ENCODE peak calls at places on chromosomes 5 and 9, in nine cellular contexts. One of them, this sample, is unnamed. For H3K4me1, the result is how much of the 10 kb centered on the place peaks cover.

GRCh38 chr5:138354926-138355378 is 2.5 kb downstream of the KDM3B start:
- DNase-seq in esophagus squamous epithelium: no peak
- DNase-seq in lung: no peak
- DNase-seq in sigmoid colon: no peak
- DNase-seq in neuronal stem cell: peak
- DNase-seq in Peyer's patch: peak
- DNase-seq in RWPE2: no peak
- DNase-seq in ovary: no peak
- DNase-seq in neural progenitor cell: peak
- DNase-seq in this sample: peak

GRCh38 chr9:120710110-120710981 is 3.9 kb downstream of the MEGF9 start:
- DNase-seq in Peyer's patch: peak
- DNase-seq in ovary: no peak
- DNase-seq in neural progenitor cell: peak
- DNase-seq in lung: no peak
- DNase-seq in neuronal stem cell: no peak
- DNase-seq in sigmoid colon: no peak
- DNase-seq in esophagus squamous epithelium: no peak
- DNase-seq in RWPE2: no peak
- DNase-seq in this sample: peak

GRCh38 chr5:102718819-102719218 is 36.3 kb upstream of the PAM start:
- DNase-seq in RWPE2: no peak
- DNase-seq in esophagus squamous epithelium: no peak
- DNase-seq in sigmoid colon: no peak
- DNase-seq in Peyer's patch: no peak
- DNase-seq in neuronal stem cell: no peak
- DNase-seq in lung: no peak
- DNase-seq in neural progenitor cell: no peak
- DNase-seq in ovary: no peak
- DNase-seq in this sample: no peak

GRCh38 chr5:53418844-53419243 is 61.6 kb upstream of the FST start:
- DNase-seq in ovary: no peak
- DNase-seq in lung: no peak
- DNase-seq in RWPE2: no peak
- DNase-seq in esophagus squamous epithelium: no peak
- DNase-seq in sigmoid colon: no peak
- DNase-seq in Peyer's patch: no peak
- DNase-seq in neuronal stem cell: no peak
- DNase-seq in neural progenitor cell: no peak
- DNase-seq in this sample: peak

GRCh38 chr5:90293931-90294330 is 115.6 kb downstream of the CETN3 start:
- DNase-seq in lung: no peak
- DNase-seq in esophagus squamous epithelium: no peak
- DNase-seq in RWPE2: no peak
- DNase-seq in sigmoid colon: no peak
- DNase-seq in neuronal stem cell: no peak
- DNase-seq in ovary: no peak
- DNase-seq in neural progenitor cell: no peak
- DNase-seq in Peyer's patch: no peak
- DNase-seq in this sample: no peak

GRCh38 chr5:6195711-6196358 is 182.5 kb downstream of the MED10 start:
- DNase-seq in esophagus squamous epithelium: no peak
- DNase-seq in Peyer's patch: no peak
- DNase-seq in sigmoid colon: no peak
- DNase-seq in lung: no peak
- DNase-seq in neural progenitor cell: no peak
- DNase-seq in neuronal stem cell: no peak
- DNase-seq in ovary: no peak
- DNase-seq in RWPE2: no peak
- DNase-seq in this sample: no peak

GRCh38 chr9:130426883-130427282 is 17.9 kb upstream of the ASS1 start:
- DNase-seq in lung: no peak
- DNase-seq in RWPE2: peak
- DNase-seq in ovary: no peak
- DNase-seq in Peyer's patch: peak
- DNase-seq in neural progenitor cell: no peak
- DNase-seq in neuronal stem cell: no peak
- DNase-seq in esophagus squamous epithelium: no peak
- DNase-seq in sigmoid colon: no peak
- DNase-seq in this sample: peak

GRCh38 chr5:168234133-168234532 is 57.3 kb upstream of the WWC1 start:
- DNase-seq in neuronal stem cell: no peak
- DNase-seq in Peyer's patch: no peak
- DNase-seq in ovary: no peak
- DNase-seq in neural progenitor cell: no peak
- DNase-seq in esophagus squamous epithelium: no peak
- DNase-seq in lung: no peak
- DNase-seq in RWPE2: no peak
- DNase-seq in sigmoid colon: no peak
- DNase-seq in this sample: no peak

GRCh38 chr5:155260798-155261197 is 247.2 kb downstream of the KIF4B start:
- DNase-seq in neuronal stem cell: peak
- DNase-seq in lung: no peak
- DNase-seq in RWPE2: no peak
- DNase-seq in Peyer's patch: no peak
- DNase-seq in ovary: no peak
- DNase-seq in neural progenitor cell: peak
- DNase-seq in esophagus squamous epithelium: no peak
- DNase-seq in sigmoid colon: no peak
- DNase-seq in this sample: peak

GRCh38 chr5:33440482-33441240 is at the start of gene TARS1:
- DNase-seq in Peyer's patch: peak
- DNase-seq in neuronal stem cell: peak
- DNase-seq in RWPE2: peak
- DNase-seq in ovary: peak
- DNase-seq in lung: peak
- DNase-seq in sigmoid colon: peak
- DNase-seq in esophagus squamous epithelium: peak
- DNase-seq in neural progenitor cell: peak
- DNase-seq in this sample: peak

GRCh38 chr5:65871182-65871581 is 55.2 kb upstream of the ERBIN start:
- DNase-seq in Peyer's patch: no peak
- DNase-seq in esophagus squamous epithelium: no peak
- DNase-seq in neuronal stem cell: no peak
- DNase-seq in ovary: no peak
- DNase-seq in sigmoid colon: no peak
- DNase-seq in lung: no peak
- DNase-seq in RWPE2: no peak
- DNase-seq in neural progenitor cell: no peak
- DNase-seq in this sample: no peak

GRCh38 chr5:180093651-180094382 is 22.3 kb upstream of the RNF130 start:
- DNase-seq in sigmoid colon: no peak
- DNase-seq in esophagus squamous epithelium: no peak
- DNase-seq in neural progenitor cell: no peak
- DNase-seq in RWPE2: no peak
- DNase-seq in Peyer's patch: peak
- DNase-seq in lung: no peak
- DNase-seq in neuronal stem cell: no peak
- DNase-seq in ovary: no peak
- DNase-seq in this sample: no peak

GRCh38 chr5:52392321-52392720 is 395.4 kb upstream of the ITGA1 start:
- DNase-seq in sigmoid colon: no peak
- DNase-seq in neural progenitor cell: no peak
- DNase-seq in neuronal stem cell: no peak
- DNase-seq in esophagus squamous epithelium: no peak
- DNase-seq in RWPE2: no peak
- DNase-seq in Peyer's patch: no peak
- DNase-seq in lung: no peak
- DNase-seq in ovary: no peak
- DNase-seq in this sample: no peak

GRCh38 chr5:37492778-37493555 is 113.8 kb downstream of the WDR70 start:
- DNase-seq in neuronal stem cell: no peak
- DNase-seq in Peyer's patch: no peak
- DNase-seq in lung: no peak
- DNase-seq in neural progenitor cell: no peak
- DNase-seq in esophagus squamous epithelium: no peak
- DNase-seq in ovary: no peak
- DNase-seq in sigmoid colon: no peak
- DNase-seq in RWPE2: no peak
- DNase-seq in this sample: no peak

GRCh38 chr5:135468086-135468485 is 15.9 kb upstream of the TIFAB start:
- DNase-seq in lung: no peak
- DNase-seq in sigmoid colon: peak
- DNase-seq in esophagus squamous epithelium: no peak
- DNase-seq in neuronal stem cell: no peak
- DNase-seq in ovary: no peak
- DNase-seq in neural progenitor cell: no peak
- DNase-seq in Peyer's patch: no peak
- DNase-seq in RWPE2: peak
- DNase-seq in this sample: no peak

GRCh38 chr9:134306583-134307222 is 19.6 kb upstream of the RXRA start:
- DNase-seq in lung: no peak
- DNase-seq in Peyer's patch: no peak
- DNase-seq in RWPE2: no peak
- DNase-seq in sigmoid colon: peak
- DNase-seq in neural progenitor cell: no peak
- DNase-seq in neuronal stem cell: no peak
- DNase-seq in ovary: no peak
- DNase-seq in esophagus squamous epithelium: no peak
- DNase-seq in this sample: no peak

GRCh38 chr5:16178745-16179372 is 732 bp downstream of the MARCHF11 start:
- DNase-seq in neural progenitor cell: peak
- DNase-seq in ovary: peak
- DNase-seq in lung: peak
- DNase-seq in neuronal stem cell: peak
- DNase-seq in esophagus squamous epithelium: no peak
- DNase-seq in Peyer's patch: peak
- DNase-seq in RWPE2: peak
- DNase-seq in sigmoid colon: no peak
- DNase-seq in this sample: peak

GRCh38 chr9:35729101-35729500 is 2.9 kb downstream of the TLN1 start:
- DNase-seq in neural progenitor cell: no peak
- DNase-seq in ovary: no peak
- DNase-seq in lung: no peak
- DNase-seq in Peyer's patch: no peak
- DNase-seq in neuronal stem cell: no peak
- DNase-seq in esophagus squamous epithelium: no peak
- DNase-seq in sigmoid colon: no peak
- DNase-seq in RWPE2: no peak
- DNase-seq in this sample: no peak

GRCh38 chr9:129406278-129407225 is 214.3 kb downstream of the C9orf50 start:
- DNase-seq in sigmoid colon: no peak
- DNase-seq in esophagus squamous epithelium: no peak
- DNase-seq in Peyer's patch: peak
- DNase-seq in neural progenitor cell: no peak
- DNase-seq in RWPE2: no peak
- DNase-seq in neuronal stem cell: no peak
- DNase-seq in lung: no peak
- DNase-seq in ovary: no peak
- DNase-seq in this sample: no peak

GRCh38 chr5:107104774-107105050 is 566.0 kb downstream of the EFNA5 start:
- DNase-seq in sigmoid colon: no peak
- DNase-seq in neuronal stem cell: no peak
- DNase-seq in Peyer's patch: no peak
- DNase-seq in neural progenitor cell: no peak
- DNase-seq in RWPE2: no peak
- DNase-seq in ovary: no peak
- DNase-seq in esophagus squamous epithelium: no peak
- DNase-seq in lung: no peak
- DNase-seq in this sample: no peak

DNA sequence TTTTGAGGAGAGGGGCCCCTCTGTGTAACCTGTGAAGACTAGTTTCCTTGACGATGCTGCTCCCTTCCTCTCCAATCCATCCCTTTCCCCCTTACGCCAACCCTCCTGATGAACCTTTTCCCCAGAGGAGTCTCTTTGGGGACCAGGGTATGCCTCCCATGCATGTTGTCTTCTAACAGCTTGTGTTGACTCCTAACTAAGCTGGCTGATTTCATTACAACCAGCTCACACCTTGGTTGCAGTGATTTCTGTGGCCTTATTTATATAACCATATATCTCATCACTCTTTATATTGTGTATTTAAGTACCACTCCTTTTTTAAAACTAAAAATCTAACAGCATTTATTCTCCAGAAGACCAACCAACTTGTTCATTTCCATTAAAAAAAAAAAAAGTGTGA is 42.5 kb downstream of the SFXN1 start:
- DNase-seq in RWPE2: no peak
- DNase-seq in neural progenitor cell: no peak
- DNase-seq in sigmoid colon: no peak
- DNase-seq in ovary: no peak
- DNase-seq in esophagus squamous epithelium: no peak
- DNase-seq in Peyer's patch: no peak
- DNase-seq in neuronal stem cell: no peak
- DNase-seq in lung: no peak
- DNase-seq in this sample: no peak
- H3K4me3 ChIP-seq in RWPE2: no peak
- H3K4me3 ChIP-seq in neural progenitor cell: no peak
- H3K4me3 ChIP-seq in sigmoid colon: no peak
- H3K4me3 ChIP-seq in ovary: no peak
- H3K4me3 ChIP-seq in esophagus squamous epithelium: no peak
- H3K4me3 ChIP-seq in Peyer's patch: no peak
- H3K4me3 ChIP-seq in neuronal stem cell: no peak
- H3K4me3 ChIP-seq in lung: no peak
- H3K4me3 ChIP-seq in this sample: no peak

GRCh38 chr9:5013379-5013778 is 28.3 kb downstream of the JAK2 start:
- DNase-seq in sigmoid colon: no peak
- DNase-seq in esophagus squamous epithelium: no peak
- DNase-seq in Peyer's patch: no peak
- DNase-seq in neural progenitor cell: no peak
- DNase-seq in lung: no peak
- DNase-seq in RWPE2: no peak
- DNase-seq in neuronal stem cell: no peak
- DNase-seq in ovary: no peak
- DNase-seq in this sample: no peak
- H3K4me1 ChIP-seq in sigmoid colon: half or more
- H3K4me1 ChIP-seq in esophagus squamous epithelium: under half
- H3K4me1 ChIP-seq in Peyer's patch: under half
- H3K4me1 ChIP-seq in neural progenitor cell: under half
- H3K4me1 ChIP-seq in lung: under half
- H3K4me1 ChIP-seq in RWPE2: under half
- H3K4me1 ChIP-seq in neuronal stem cell: under half
- H3K4me1 ChIP-seq in ovary: under half
- H3K4me1 ChIP-seq in this sample: under half

GRCh38 chr5:171419663-171420428 is 399 bp downstream of the FGF18 start:
- DNase-seq in RWPE2: peak
- DNase-seq in esophagus squamous epithelium: no peak
- DNase-seq in lung: no peak
- DNase-seq in sigmoid colon: no peak
- DNase-seq in neural progenitor cell: peak
- DNase-seq in Peyer's patch: peak
- DNase-seq in ovary: no peak
- DNase-seq in neuronal stem cell: peak
- DNase-seq in this sample: peak
- H3K4me3 ChIP-seq in RWPE2: peak
- H3K4me3 ChIP-seq in esophagus squamous epithelium: peak
- H3K4me3 ChIP-seq in lung: peak
- H3K4me3 ChIP-seq in sigmoid colon: peak
- H3K4me3 ChIP-seq in neural progenitor cell: peak
- H3K4me3 ChIP-seq in Peyer's patch: peak
- H3K4me3 ChIP-seq in ovary: peak
- H3K4me3 ChIP-seq in neuronal stem cell: peak
- H3K4me3 ChIP-seq in this sample: peak

DNA sequence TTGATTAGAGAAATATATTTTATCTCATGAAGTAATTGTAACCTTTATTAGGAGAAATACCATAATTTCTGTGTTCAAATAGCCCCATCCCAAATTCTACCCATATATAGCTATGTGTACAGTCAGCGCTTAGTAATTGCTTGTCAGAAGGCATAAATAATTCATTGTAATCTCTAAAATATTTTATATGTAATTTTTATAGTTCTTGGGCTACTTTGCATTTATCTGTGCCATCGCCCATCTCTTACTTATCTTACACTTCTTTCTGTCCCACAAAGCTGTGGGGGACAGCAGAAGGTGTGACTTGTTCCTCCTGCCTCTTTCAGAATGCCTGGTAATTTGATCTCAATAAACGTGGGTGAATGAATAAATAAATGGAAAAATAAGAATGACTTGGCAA is 5.5 kb downstream of the ADAMTSL1 start:
- DNase-seq in ovary: no peak
- DNase-seq in neuronal stem cell: no peak
- DNase-seq in neural progenitor cell: no peak
- DNase-seq in RWPE2: no peak
- DNase-seq in sigmoid colon: no peak
- DNase-seq in esophagus squamous epithelium: no peak
- DNase-seq in lung: no peak
- DNase-seq in Peyer's patch: no peak
- DNase-seq in this sample: no peak
- H3K4me1 ChIP-seq in ovary: under half
- H3K4me1 ChIP-seq in neuronal stem cell: under half
- H3K4me1 ChIP-seq in neural progenitor cell: under half
- H3K4me1 ChIP-seq in RWPE2: under half
- H3K4me1 ChIP-seq in sigmoid colon: under half
- H3K4me1 ChIP-seq in esophagus squamous epithelium: under half
- H3K4me1 ChIP-seq in lung: under half
- H3K4me1 ChIP-seq in Peyer's patch: under half
- H3K4me1 ChIP-seq in this sample: under half